ENCODE peak calls at places on chromosome 4, in seven cellular contexts. I is stomach, D is tibial nerve, M is K562, T is A549, U is HCT116, H is NB4. R is an unnamed sample.

GRCh38 chr4:3384391-3384770 is 57.4 kb upstream of the HGFAC start:
- DNase-seq in D (no peak), U (no peak), I (no peak), M (no peak), T (no peak), H (no peak), R (no peak)

GRCh38 chr4:173827707-173828106 is 297.7 kb upstream of the HAND2 start:
- DNase-seq in I (no peak), U (peak), H (peak), M (no peak), D (no peak), T (no peak), R (no peak)

GRCh38 chr4:118154643-118155042 is 120.4 kb downstream of the NDST3 start:
- DNase-seq in T (no peak), I (no peak), D (no peak), M (no peak), U (no peak), H (no peak), R (no peak)

GRCh38 chr4:24924309-24924781 is 11.5 kb upstream of the CCDC149 start:
- DNase-seq in U (no peak), T (no peak), I (no peak), H (no peak), D (no peak), M (no peak), R (no peak)

GRCh38 chr4:30840571-30840970 is 120.4 kb downstream of the PCDH7 start:
- DNase-seq in U (no peak), H (no peak), I (no peak), M (no peak), D (no peak), T (no peak), R (no peak)

GRCh38 chr4:154417358-154417673 is 74.3 kb downstream of the DCHS2 start:
- DNase-seq in M (no peak), T (no peak), H (no peak), I (no peak), U (no peak), D (no peak), R (no peak)

GRCh38 chr4:48032721-48033120 is 16.1 kb downstream of the NIPAL1 start:
- DNase-seq in I (no peak), U (no peak), T (no peak), M (no peak), D (no peak), H (no peak), R (no peak)

GRCh38 chr4:16544251-16544721 is 318.0 kb upstream of the TAPT1 start:
- DNase-seq in T (no peak), I (no peak), M (no peak), U (no peak), H (no peak), D (no peak), R (no peak)

GRCh38 chr4:152598454-152598853 is 62.6 kb upstream of the FBXW7 start:
- DNase-seq in U (no peak), M (no peak), T (no peak), H (no peak), I (no peak), D (no peak), R (no peak)

GRCh38 chr4:168076989-168077725 is 15.2 kb upstream of the ANXA10 start:
- DNase-seq in D (peak), I (peak), M (peak), U (peak), T (peak), H (peak), R (peak)

GRCh38 chr4:74376888-74377483 is 12.0 kb downstream of the EREG start:
- DNase-seq in T (peak), I (no peak), H (peak), U (no peak), M (peak), D (no peak), R (peak)

GRCh38 chr4:40056722-40057539 is at the start of gene N4BP2:
- DNase-seq in I (peak), U (peak), H (peak), M (peak), T (peak), D (peak), R (peak)

GRCh38 chr4:82739292-82740190 is 59.1 kb downstream of the SCD5 start:
- DNase-seq in I (peak), M (peak), D (peak), T (peak), U (peak), H (peak), R (peak)

DNA sequence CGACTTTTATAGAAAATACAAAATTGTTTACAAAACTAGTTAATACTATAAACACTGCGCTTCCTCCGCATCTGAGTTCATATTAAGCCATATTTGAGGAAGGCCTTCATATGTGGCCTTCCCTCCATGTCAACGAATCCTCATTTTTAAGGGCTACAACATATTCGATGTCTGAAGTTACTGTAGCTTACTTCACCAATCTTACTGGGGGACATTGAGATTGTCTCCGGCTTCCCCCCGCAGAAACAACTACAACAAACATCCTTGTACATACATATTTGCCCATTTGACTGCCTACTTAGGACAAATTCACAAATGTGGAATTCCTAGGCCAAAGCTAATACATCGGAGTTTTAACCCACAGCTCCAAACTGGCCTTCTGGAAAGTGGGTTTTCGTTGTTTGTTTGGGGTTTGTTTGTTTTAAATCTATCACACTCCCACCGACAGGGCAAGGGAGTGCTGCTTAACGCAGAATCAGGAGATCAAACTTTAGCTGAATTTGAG is 581 bp upstream of the FAM114A1 start:
- DNase-seq in M (no peak), D (no peak), I (no peak), U (no peak), H (no peak), T (no peak), R (no peak)
- TF ChIP-seq POLR2A in M (no peak), D (no peak), I (no peak), U (no peak), H (no peak), T (no peak), R (no peak)

DNA sequence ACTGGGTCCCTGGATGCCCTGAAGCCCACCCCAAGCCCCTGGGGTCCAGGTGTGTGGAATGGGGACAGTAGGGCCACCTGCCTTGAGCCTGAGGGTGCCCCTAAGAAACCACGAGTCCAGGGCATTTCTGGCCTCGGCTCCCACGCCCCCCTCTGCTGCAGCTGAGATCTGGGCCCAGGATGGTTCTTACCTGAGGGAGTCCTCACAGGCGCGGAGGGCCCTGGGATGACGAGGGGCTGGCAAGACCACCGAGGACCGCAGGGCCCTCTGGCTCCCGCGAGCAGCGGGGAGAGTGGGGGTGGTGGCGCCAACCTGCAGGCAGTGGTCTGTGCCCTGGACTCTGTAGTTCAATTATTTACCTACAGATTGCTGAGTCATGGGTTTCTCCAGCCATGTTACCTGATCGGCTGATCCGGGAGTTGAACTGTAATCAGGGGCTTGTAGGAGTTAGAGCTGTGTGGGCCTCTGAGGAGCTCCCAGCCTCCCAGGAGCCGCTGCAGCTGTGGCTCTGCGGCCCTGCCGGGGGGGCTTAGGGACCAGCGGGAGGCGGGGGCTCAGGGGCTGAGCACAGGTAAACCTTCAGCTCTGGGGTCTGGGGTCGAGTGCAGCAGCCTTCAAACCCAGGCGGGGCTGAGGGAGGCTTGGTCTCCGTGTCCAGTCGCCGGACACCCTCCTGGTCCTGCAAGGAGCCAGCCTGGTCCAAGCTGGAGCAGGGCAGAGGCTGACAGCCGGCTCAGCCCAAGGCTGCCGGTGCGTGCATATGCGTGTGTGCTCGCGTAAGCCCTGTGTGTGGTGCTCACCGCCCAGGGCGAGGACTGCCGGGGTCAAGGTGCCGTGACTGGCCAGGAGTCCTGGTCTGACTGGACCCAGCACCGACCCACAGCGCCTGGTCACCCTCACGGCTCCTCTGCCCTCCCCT is at the start of gene SLC26A1:
- DNase-seq in T (no peak), I (peak), D (no peak), H (no peak), U (no peak), M (peak), R (no peak)
- TF ChIP-seq POLR2A in T (no peak), I (no peak), D (no peak), H (no peak), U (no peak), M (peak), R (no peak)

GRCh38 chr4:151107063-151107462 is 7.6 kb downstream of the RPS3A start:
- DNase-seq in U (no peak), T (no peak), I (no peak), H (no peak), M (no peak), D (no peak), R (no peak)

GRCh38 chr4:151104621-151105020 is 5.2 kb downstream of the RPS3A start:
- DNase-seq in M (no peak), D (no peak), U (no peak), T (no peak), H (no peak), I (no peak), R (no peak)

GRCh38 chr4:151110236-151110635 is 10.8 kb downstream of the RPS3A start:
- DNase-seq in D (no peak), H (no peak), I (no peak), M (no peak), T (no peak), U (no peak), R (no peak)

GRCh38 chr4:151103758-151104157 is 4.3 kb downstream of the RPS3A start:
- DNase-seq in M (no peak), U (no peak), H (no peak), D (no peak), T (no peak), I (no peak), R (no peak)

GRCh38 chr4:151105454-151106032 is 6.1 kb downstream of the RPS3A start:
- DNase-seq in I (no peak), H (no peak), M (no peak), T (no peak), U (no peak), D (no peak), R (no peak)
- TF ChIP-seq POLR2A in I (no peak), H (no peak), M (peak), T (no peak), U (no peak), D (no peak), R (no peak)

GRCh38 chr4:184472540-184473264 is 1.6 kb downstream of the IRF2 start:
- DNase-seq in M (peak), I (peak), T (peak), D (peak), H (peak), U (no peak), R (peak)

GRCh38 chr4:184475096-184475461 is 729 bp upstream of the IRF2 start:
- DNase-seq in D (no peak), H (peak), T (peak), U (no peak), M (peak), I (peak), R (peak)

GRCh38 chr4:184474261-184475095 is at the start of gene IRF2:
- DNase-seq in H (peak), D (peak), T (peak), U (peak), I (peak), M (peak), R (peak)

GRCh38 chr4:184473265-184473514 is 1.2 kb downstream of the IRF2 start:
- DNase-seq in U (no peak), I (no peak), M (no peak), H (no peak), D (no peak), T (no peak), R (no peak)

GRCh38 chr4:184473515-184474260 is 662 bp downstream of the IRF2 start:
- DNase-seq in U (no peak), D (no peak), T (peak), I (peak), M (no peak), H (peak), R (peak)
- TF ChIP-seq POLR2A in U (no peak), D (no peak), T (no peak), I (no peak), M (no peak), H (no peak), R (no peak)

DNA sequence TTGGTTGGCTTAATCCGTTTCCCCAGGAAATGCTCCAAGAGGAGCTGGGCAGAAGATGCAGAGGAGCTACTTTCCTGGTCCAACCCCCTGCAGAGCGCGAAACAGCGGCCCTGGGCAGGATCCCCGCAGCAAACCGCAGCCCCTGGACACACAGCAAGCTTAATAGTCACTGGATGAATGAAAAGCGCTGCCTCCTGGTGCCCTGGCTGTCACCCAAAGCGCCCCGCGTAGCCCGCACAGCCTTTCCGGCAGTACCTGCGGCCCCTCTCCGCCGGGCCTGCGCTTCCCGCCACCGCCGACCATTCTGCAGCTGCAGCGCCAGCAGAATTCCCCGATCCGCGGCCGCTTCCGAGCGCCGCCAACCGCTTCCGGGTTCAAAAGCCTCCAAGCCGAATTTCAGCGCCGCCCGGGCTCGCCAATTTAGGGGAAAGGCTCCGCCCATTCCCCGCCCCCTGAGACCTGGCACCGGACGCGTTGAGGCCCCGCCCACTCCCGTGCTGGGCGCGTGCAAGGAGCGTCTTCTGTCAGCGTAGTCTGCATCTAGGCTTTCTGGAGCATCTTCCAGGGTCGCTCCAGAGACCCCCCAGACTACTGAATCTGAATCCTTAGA is at the start of gene HPF1:
- DNase-seq in T (peak), H (peak), D (peak), U (peak), I (peak), M (peak), R (peak)
- TF ChIP-seq POLR2A in T (peak), H (peak), D (peak), U (no peak), I (no peak), M (peak), R (peak)

R was measured in H54.